ENCODE peak calls at places on chromosomes 1 and 21, in seven cellular contexts. One of them, this sample, is unnamed.

GRCh38 chr1:183821309-183822080 is 16.6 kb downstream of the RGL1 start:
- DNase-seq in hepatocyte: no peak
- DNase-seq in CD8-positive, alpha-beta T cell: no peak
- DNase-seq in IMR-90: no peak
- DNase-seq in cardiac muscle cell: no peak
- DNase-seq in spleen: no peak
- DNase-seq in astrocyte: no peak
- DNase-seq in this sample: no peak

GRCh38 chr1:1937061-1937460 is 18.0 kb upstream of the TMEM52 start:
- DNase-seq in IMR-90: no peak
- DNase-seq in hepatocyte: no peak
- DNase-seq in astrocyte: no peak
- DNase-seq in cardiac muscle cell: no peak
- DNase-seq in CD8-positive, alpha-beta T cell: no peak
- DNase-seq in spleen: peak; percentile 41
- DNase-seq in this sample: no peak

GRCh38 chr1:43651922-43652321 is 2.0 kb downstream of the KDM4A start:
- DNase-seq in IMR-90: no peak
- DNase-seq in astrocyte: no peak
- DNase-seq in spleen: peak; percentile 41
- DNase-seq in cardiac muscle cell: no peak
- DNase-seq in CD8-positive, alpha-beta T cell: no peak
- DNase-seq in hepatocyte: no peak
- DNase-seq in this sample: no peak

GRCh38 chr1:223776826-223777454 is 64.6 kb downstream of the CAPN2 start:
- DNase-seq in IMR-90: no peak
- DNase-seq in hepatocyte: peak; percentile 37
- DNase-seq in spleen: no peak
- DNase-seq in CD8-positive, alpha-beta T cell: no peak
- DNase-seq in astrocyte: no peak
- DNase-seq in cardiac muscle cell: peak; percentile 18
- DNase-seq in this sample: no peak

GRCh38 chr21:46190491-46191131 is 6.4 kb upstream of the SPATC1L start:
- DNase-seq in cardiac muscle cell: no peak
- DNase-seq in CD8-positive, alpha-beta T cell: no peak
- DNase-seq in spleen: no peak
- DNase-seq in astrocyte: no peak
- DNase-seq in IMR-90: no peak
- DNase-seq in hepatocyte: peak; percentile 3
- DNase-seq in this sample: no peak

GRCh38 chr21:15682977-15683376 is 46.8 kb upstream of the USP25 start:
- DNase-seq in cardiac muscle cell: peak; percentile 58
- DNase-seq in spleen: no peak
- DNase-seq in astrocyte: peak; percentile 47
- DNase-seq in CD8-positive, alpha-beta T cell: no peak
- DNase-seq in hepatocyte: no peak
- DNase-seq in IMR-90: peak; percentile 57
- DNase-seq in this sample: peak; percentile 60

GRCh38 chr1:82405333-82405732 is 604.6 kb downstream of the ADGRL2 start:
- DNase-seq in CD8-positive, alpha-beta T cell: no peak
- DNase-seq in astrocyte: no peak
- DNase-seq in spleen: no peak
- DNase-seq in cardiac muscle cell: no peak
- DNase-seq in hepatocyte: no peak
- DNase-seq in IMR-90: no peak
- DNase-seq in this sample: no peak

GRCh38 chr1:10402729-10403274 is 3.9 kb downstream of the PGD start:
- DNase-seq in hepatocyte: no peak
- DNase-seq in spleen: no peak
- DNase-seq in cardiac muscle cell: no peak
- DNase-seq in IMR-90: peak; percentile 81
- DNase-seq in astrocyte: peak; percentile 72
- DNase-seq in CD8-positive, alpha-beta T cell: no peak
- DNase-seq in this sample: no peak

GRCh38 chr1:68788762-68789161 is 291.9 kb upstream of the DEPDC1 start:
- DNase-seq in astrocyte: no peak
- DNase-seq in CD8-positive, alpha-beta T cell: no peak
- DNase-seq in IMR-90: no peak
- DNase-seq in cardiac muscle cell: no peak
- DNase-seq in hepatocyte: no peak
- DNase-seq in spleen: no peak
- DNase-seq in this sample: no peak

GRCh38 chr1:177907000-177907399 is 62.9 kb downstream of the SEC16B start:
- DNase-seq in IMR-90: no peak
- DNase-seq in spleen: no peak
- DNase-seq in cardiac muscle cell: no peak
- DNase-seq in astrocyte: no peak
- DNase-seq in hepatocyte: no peak
- DNase-seq in CD8-positive, alpha-beta T cell: no peak
- DNase-seq in this sample: peak; percentile 81

GRCh38 chr1:58162952-58163550 is 383.5 kb downstream of the OMA1 start:
- DNase-seq in CD8-positive, alpha-beta T cell: no peak
- DNase-seq in hepatocyte: peak; percentile 87
- DNase-seq in spleen: no peak
- DNase-seq in cardiac muscle cell: peak; percentile 73
- DNase-seq in astrocyte: peak; percentile 46
- DNase-seq in IMR-90: peak; percentile 52
- DNase-seq in this sample: peak; percentile 70

GRCh38 chr21:44708866-44709425 is 2.4 kb downstream of the TSPEAR start:
- DNase-seq in IMR-90: no peak
- DNase-seq in cardiac muscle cell: no peak
- DNase-seq in astrocyte: no peak
- DNase-seq in spleen: no peak
- DNase-seq in hepatocyte: no peak
- DNase-seq in CD8-positive, alpha-beta T cell: no peak
- DNase-seq in this sample: no peak

GRCh38 chr1:52037402-52037814 is 3.8 kb upstream of the KTI12 start:
- DNase-seq in cardiac muscle cell: peak; percentile 58
- DNase-seq in spleen: no peak
- DNase-seq in IMR-90: peak; percentile 77
- DNase-seq in CD8-positive, alpha-beta T cell: no peak
- DNase-seq in astrocyte: no peak
- DNase-seq in hepatocyte: peak; percentile 42
- DNase-seq in this sample: no peak

GRCh38 chr1:213604477-213604876 is 383.3 kb upstream of the PROX1 start:
- DNase-seq in CD8-positive, alpha-beta T cell: no peak
- DNase-seq in IMR-90: no peak
- DNase-seq in astrocyte: no peak
- DNase-seq in cardiac muscle cell: no peak
- DNase-seq in hepatocyte: no peak
- DNase-seq in spleen: no peak
- DNase-seq in this sample: no peak

GRCh38 chr1:116569776-116570357 is 959 bp downstream of the CD58 start:
- DNase-seq in IMR-90: no peak
- DNase-seq in cardiac muscle cell: peak; percentile 20
- DNase-seq in astrocyte: peak; percentile 20
- DNase-seq in CD8-positive, alpha-beta T cell: peak; percentile 25
- DNase-seq in spleen: peak; percentile 91
- DNase-seq in hepatocyte: peak; percentile 73
- DNase-seq in this sample: peak; percentile 52

GRCh38 chr1:116570358-116571214 is at the start of gene CD58:
- DNase-seq in astrocyte: peak; percentile 71
- DNase-seq in spleen: peak; percentile 99
- DNase-seq in IMR-90: peak; percentile 63
- DNase-seq in CD8-positive, alpha-beta T cell: peak; percentile 69
- DNase-seq in hepatocyte: peak; percentile 94
- DNase-seq in cardiac muscle cell: peak; percentile 88
- DNase-seq in this sample: peak; percentile 61

GRCh38 chr1:116572771-116573170 is 1.9 kb upstream of the CD58 start:
- DNase-seq in hepatocyte: no peak
- DNase-seq in IMR-90: no peak
- DNase-seq in astrocyte: no peak
- DNase-seq in cardiac muscle cell: no peak
- DNase-seq in CD8-positive, alpha-beta T cell: no peak
- DNase-seq in spleen: no peak
- DNase-seq in this sample: no peak

GRCh38 chr1:116572079-116572478 is 1.3 kb upstream of the CD58 start:
- DNase-seq in cardiac muscle cell: no peak
- DNase-seq in spleen: no peak
- DNase-seq in IMR-90: no peak
- DNase-seq in hepatocyte: no peak
- DNase-seq in CD8-positive, alpha-beta T cell: no peak
- DNase-seq in astrocyte: no peak
- DNase-seq in this sample: no peak

DNA sequence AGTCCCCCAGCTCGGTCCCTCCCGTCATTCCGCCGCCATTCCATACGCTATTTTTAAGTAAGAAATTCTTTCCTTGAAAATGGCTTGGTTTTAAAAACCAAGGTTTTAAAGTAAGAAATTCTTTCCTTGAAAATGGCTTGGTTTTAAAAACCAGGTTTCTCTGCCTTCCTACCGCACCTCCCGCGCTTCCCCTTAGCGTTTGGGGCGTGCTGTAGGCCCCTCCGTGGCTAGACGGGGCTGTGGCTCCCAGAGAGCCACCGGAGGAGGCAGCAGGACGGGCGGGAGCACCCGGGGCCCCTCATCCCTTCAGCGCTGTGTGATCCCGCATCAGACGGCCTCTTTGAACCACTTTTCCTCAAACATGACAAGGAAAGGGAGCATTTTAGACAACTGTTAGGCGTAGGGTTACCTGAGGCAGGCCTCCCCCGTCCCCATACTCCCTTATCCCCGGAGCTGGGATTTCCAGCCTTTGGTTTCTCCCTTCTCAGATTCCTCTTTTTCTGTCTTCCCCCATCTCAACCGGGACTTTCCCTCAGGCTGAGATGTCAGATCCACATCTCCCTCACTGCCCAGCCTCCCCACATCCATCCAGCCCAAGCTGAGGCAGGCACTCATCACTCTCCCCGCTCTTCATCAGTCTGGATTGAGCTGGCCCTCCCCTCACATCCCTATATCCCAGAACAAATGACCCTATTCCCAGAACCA is 541 bp upstream of the CD58 start:
- DNase-seq in CD8-positive, alpha-beta T cell: no peak
- DNase-seq in spleen: peak; percentile 87
- DNase-seq in cardiac muscle cell: no peak
- DNase-seq in astrocyte: no peak
- DNase-seq in hepatocyte: peak; percentile 24
- DNase-seq in IMR-90: no peak
- DNase-seq in this sample: no peak
- H3K27ac ChIP-seq in CD8-positive, alpha-beta T cell: peak overlapping the region; percentile 62
- H3K27ac ChIP-seq in spleen: peak overlapping the region; percentile 96
- H3K27ac ChIP-seq in cardiac muscle cell: peak overlapping the region; percentile 86
- H3K27ac ChIP-seq in astrocyte: no peak overlapping the region
- H3K27ac ChIP-seq in hepatocyte: peak overlapping the region; percentile 98
- H3K27ac ChIP-seq in IMR-90: peak overlapping the region; percentile 23
- H3K27ac ChIP-seq in this sample: peak overlapping the region; percentile 80

GRCh38 chr1:237671935-237672334 is 218.8 kb downstream of the ZP4 start:
- DNase-seq in IMR-90: no peak
- DNase-seq in spleen: no peak
- DNase-seq in hepatocyte: no peak
- DNase-seq in astrocyte: no peak
- DNase-seq in cardiac muscle cell: no peak
- DNase-seq in CD8-positive, alpha-beta T cell: no peak
- DNase-seq in this sample: no peak

GRCh38 chr1:237677979-237678378 is 212.7 kb downstream of the ZP4 start:
- DNase-seq in astrocyte: peak; percentile 53
- DNase-seq in spleen: no peak
- DNase-seq in cardiac muscle cell: peak; percentile 60
- DNase-seq in CD8-positive, alpha-beta T cell: no peak
- DNase-seq in hepatocyte: peak; percentile 20
- DNase-seq in IMR-90: peak; percentile 83
- DNase-seq in this sample: peak; percentile 49

GRCh38 chr1:237671262-237671661 is 219.5 kb downstream of the ZP4 start:
- DNase-seq in hepatocyte: no peak
- DNase-seq in astrocyte: no peak
- DNase-seq in IMR-90: no peak
- DNase-seq in spleen: no peak
- DNase-seq in CD8-positive, alpha-beta T cell: no peak
- DNase-seq in cardiac muscle cell: peak; percentile 7
- DNase-seq in this sample: no peak

GRCh38 chr1:237670296-237670695 is 220.4 kb downstream of the ZP4 start:
- DNase-seq in hepatocyte: no peak
- DNase-seq in astrocyte: no peak
- DNase-seq in CD8-positive, alpha-beta T cell: no peak
- DNase-seq in spleen: no peak
- DNase-seq in cardiac muscle cell: no peak
- DNase-seq in IMR-90: no peak
- DNase-seq in this sample: no peak

GRCh38 chr1:237672748-237673147 is 218.0 kb downstream of the ZP4 start:
- DNase-seq in CD8-positive, alpha-beta T cell: no peak
- DNase-seq in IMR-90: no peak
- DNase-seq in astrocyte: no peak
- DNase-seq in cardiac muscle cell: peak; percentile 16
- DNase-seq in hepatocyte: peak; percentile 30
- DNase-seq in spleen: no peak
- DNase-seq in this sample: no peak
- TF ChIP-seq CTCF in CD8-positive, alpha-beta T cell: no peak
- TF ChIP-seq CTCF in IMR-90: no peak
- TF ChIP-seq CTCF in astrocyte: no peak
- TF ChIP-seq CTCF in cardiac muscle cell: peak; percentile 14
- TF ChIP-seq CTCF in hepatocyte: peak; percentile 39
- TF ChIP-seq CTCF in spleen: no peak
- TF ChIP-seq CTCF in this sample: peak; percentile 29

GRCh38 chr1:28067523-28068090 is 20.8 kb downstream of the EYA3 start:
- DNase-seq in astrocyte: peak; percentile 22
- DNase-seq in hepatocyte: no peak
- DNase-seq in spleen: no peak
- DNase-seq in IMR-90: peak; percentile 57
- DNase-seq in CD8-positive, alpha-beta T cell: no peak
- DNase-seq in cardiac muscle cell: no peak
- DNase-seq in this sample: no peak

GRCh38 chr1:28074892-28075511 is 13.4 kb downstream of the EYA3 start:
- DNase-seq in astrocyte: no peak
- DNase-seq in IMR-90: no peak
- DNase-seq in cardiac muscle cell: no peak
- DNase-seq in spleen: no peak
- DNase-seq in CD8-positive, alpha-beta T cell: no peak
- DNase-seq in hepatocyte: no peak
- DNase-seq in this sample: no peak

GRCh38 chr1:28070725-28071593 is 17.5 kb downstream of the EYA3 start:
- DNase-seq in astrocyte: no peak
- DNase-seq in CD8-positive, alpha-beta T cell: no peak
- DNase-seq in hepatocyte: no peak
- DNase-seq in cardiac muscle cell: no peak
- DNase-seq in IMR-90: no peak
- DNase-seq in spleen: no peak
- DNase-seq in this sample: no peak

GRCh38 chr1:28073867-28074266 is 14.5 kb downstream of the EYA3 start:
- DNase-seq in cardiac muscle cell: no peak
- DNase-seq in spleen: no peak
- DNase-seq in hepatocyte: no peak
- DNase-seq in astrocyte: no peak
- DNase-seq in CD8-positive, alpha-beta T cell: no peak
- DNase-seq in IMR-90: no peak
- DNase-seq in this sample: no peak

GRCh38 chr1:28071813-28072212 is 16.6 kb downstream of the EYA3 start:
- DNase-seq in CD8-positive, alpha-beta T cell: no peak
- DNase-seq in hepatocyte: no peak
- DNase-seq in spleen: no peak
- DNase-seq in astrocyte: no peak
- DNase-seq in IMR-90: no peak
- DNase-seq in cardiac muscle cell: no peak
- DNase-seq in this sample: no peak
- H3K4me1 ChIP-seq in CD8-positive, alpha-beta T cell: no peaks in the 10 kb centered on the region
- H3K4me1 ChIP-seq in hepatocyte: peaks cover 6% of the 10 kb centered on the region
- H3K4me1 ChIP-seq in spleen: peaks cover 20% of the 10 kb centered on the region
- H3K4me1 ChIP-seq in astrocyte: peaks cover 9% of the 10 kb centered on the region
- H3K4me1 ChIP-seq in IMR-90: peaks cover 11% of the 10 kb centered on the region
- H3K4me1 ChIP-seq in cardiac muscle cell: peaks cover 38% of the 10 kb centered on the region
- H3K4me1 ChIP-seq in this sample: peaks cover 4% of the 10 kb centered on the region

GRCh38 chr1:207029991-207030521 is 2.5 kb downstream of the C1orf116 start:
- DNase-seq in hepatocyte: no peak
- DNase-seq in astrocyte: no peak
- DNase-seq in IMR-90: no peak
- DNase-seq in CD8-positive, alpha-beta T cell: no peak
- DNase-seq in spleen: no peak
- DNase-seq in cardiac muscle cell: no peak
- DNase-seq in this sample: peak; percentile 93
- H3K27ac ChIP-seq in hepatocyte: peak overlapping the region; percentile 100
- H3K27ac ChIP-seq in astrocyte: no peak overlapping the region
- H3K27ac ChIP-seq in IMR-90: no peak overlapping the region
- H3K27ac ChIP-seq in CD8-positive, alpha-beta T cell: no peak overlapping the region
- H3K27ac ChIP-seq in spleen: no peak overlapping the region
- H3K27ac ChIP-seq in cardiac muscle cell: no peak overlapping the region
- H3K27ac ChIP-seq in this sample: peak overlapping the region; percentile 98